ENCODE peak calls at places on chromosomes 1 and 21, in nine cellular contexts. D, X, U, R, Y, E, A, K and B are unnamed samples.

GRCh38 chr21:14321042-14321441 is 61.9 kb downstream of the HSPA13 start:
- DNase-seq in D (peak; percentile 0), X (no peak), U (no peak), R (no peak), Y (no peak), E (no peak), A (no peak), K (peak; percentile 70), B (no peak)

GRCh38 chr1:222843434-222844107 is 28.7 kb downstream of the DISP1 start:
- DNase-seq in D (no peak), X (no peak), U (no peak), R (no peak), Y (no peak), E (no peak), A (no peak), K (no peak), B (no peak)

GRCh38 chr21:38349111-38349746 is 92.4 kb downstream of the KCNJ15 start:
- DNase-seq in D (peak; percentile 6), X (no peak), U (no peak), R (no peak), Y (no peak), E (no peak), A (no peak), K (no peak), B (no peak)

GRCh38 chr1:40793617-40794016 is 10.0 kb downstream of the KCNQ4 start:
- DNase-seq in D (no peak), X (no peak), U (peak; percentile 4), R (no peak), Y (no peak), E (no peak), A (no peak), K (no peak), B (no peak)

GRCh38 chr21:32741336-32741735 is 13.5 kb upstream of the SYNJ1 start:
- DNase-seq in D (no peak), X (no peak), U (no peak), R (no peak), Y (no peak), E (no peak), A (no peak), K (no peak), B (no peak)

GRCh38 chr1:90973897-90974798 is 47.7 kb downstream of the ZNF644 start:
- DNase-seq in D (peak; percentile 61), X (no peak), U (no peak), R (no peak), Y (no peak), E (no peak), A (no peak), K (peak; percentile 54), B (no peak)

GRCh38 chr1:94061513-94062443 is 59.2 kb downstream of the ABCA4 start:
- DNase-seq in D (peak; percentile 80), X (peak; percentile 73), U (peak; percentile 78), R (no peak), Y (peak; percentile 70), E (peak; percentile 1), A (peak; percentile 63), K (peak; percentile 47), B (peak; percentile 64)

GRCh38 chr21:31363720-31364119 is 19.7 kb upstream of the TIAM1 start:
- DNase-seq in D (no peak), X (no peak), U (no peak), R (no peak), Y (no peak), E (no peak), A (no peak), K (no peak), B (no peak)

GRCh38 chr1:56831874-56832693 is 12.9 kb upstream of the FYB2 start:
- DNase-seq in D (peak; percentile 97), X (peak; percentile 68), U (peak; percentile 78), R (peak; percentile 63), Y (peak; percentile 77), E (peak; percentile 59), A (peak; percentile 69), K (peak; percentile 81), B (peak; percentile 56)

GRCh38 chr1:93692983-93693591 is 11.4 kb upstream of the BCAR3 start:
- DNase-seq in D (peak; percentile 90), X (peak; percentile 57), U (no peak), R (no peak), Y (no peak), E (no peak), A (no peak), K (peak; percentile 97), B (no peak)

GRCh38 chr1:177600371-177600770 is 369.5 kb downstream of the SEC16B start:
- DNase-seq in D (no peak), X (no peak), U (no peak), R (no peak), Y (no peak), E (no peak), A (no peak), K (no peak), B (no peak)